ENCODE peak calls at places on chromosomes 13 and 19, in nine cellular contexts. One of them, this sample, is unnamed.
A peak's percentile ranks its signal among the peaks of the same experiment; 100 is the strongest.

GRCh38 chr13:46804391-46804815 is 7.4 kb upstream of the ESD start:
- DNase-seq in neuronal stem cell: no peak
- DNase-seq in mesendoderm: peak; percentile 73
- DNase-seq in PC-3: peak; percentile 91
- DNase-seq in brain microvascular endothelial cell: peak; percentile 95
- DNase-seq in breast epithelium: no peak
- DNase-seq in keratinocyte: peak; percentile 91
- DNase-seq in heart left ventricle: no peak
- DNase-seq in uterus: no peak
- DNase-seq in this sample: peak; percentile 97

GRCh38 chr13:48346583-48346982 is 43.0 kb downstream of the RB1 start:
- DNase-seq in neuronal stem cell: no peak
- DNase-seq in mesendoderm: no peak
- DNase-seq in PC-3: no peak
- DNase-seq in brain microvascular endothelial cell: no peak
- DNase-seq in breast epithelium: no peak
- DNase-seq in keratinocyte: no peak
- DNase-seq in heart left ventricle: no peak
- DNase-seq in uterus: no peak
- DNase-seq in this sample: no peak

GRCh38 chr13:33556828-33557227 is 261.1 kb upstream of the RFC3 start:
- DNase-seq in neuronal stem cell: no peak
- DNase-seq in mesendoderm: no peak
- DNase-seq in PC-3: peak; percentile 25
- DNase-seq in brain microvascular endothelial cell: no peak
- DNase-seq in breast epithelium: no peak
- DNase-seq in keratinocyte: no peak
- DNase-seq in heart left ventricle: no peak
- DNase-seq in uterus: no peak
- DNase-seq in this sample: peak; percentile 33

GRCh38 chr13:40970803-40971202 is 48.3 kb downstream of the ELF1 start:
- DNase-seq in neuronal stem cell: no peak
- DNase-seq in mesendoderm: no peak
- DNase-seq in PC-3: no peak
- DNase-seq in brain microvascular endothelial cell: no peak
- DNase-seq in breast epithelium: no peak
- DNase-seq in keratinocyte: no peak
- DNase-seq in heart left ventricle: no peak
- DNase-seq in uterus: no peak
- DNase-seq in this sample: no peak

GRCh38 chr13:99796175-99796819 is 175.3 kb downstream of the ZIC5 start:
- DNase-seq in neuronal stem cell: peak; percentile 80
- DNase-seq in mesendoderm: peak; percentile 82
- DNase-seq in PC-3: peak; percentile 56
- DNase-seq in brain microvascular endothelial cell: peak; percentile 21
- DNase-seq in breast epithelium: no peak
- DNase-seq in keratinocyte: peak; percentile 2
- DNase-seq in heart left ventricle: no peak
- DNase-seq in uterus: no peak
- DNase-seq in this sample: peak; percentile 32

GRCh38 chr19:14089662-14090508 is 666 bp downstream of the SAMD1 start:
- DNase-seq in neuronal stem cell: peak; percentile 61
- DNase-seq in mesendoderm: peak; percentile 63
- DNase-seq in PC-3: peak; percentile 58
- DNase-seq in brain microvascular endothelial cell: peak; percentile 35
- DNase-seq in breast epithelium: no peak
- DNase-seq in keratinocyte: no peak
- DNase-seq in heart left ventricle: no peak
- DNase-seq in uterus: peak; percentile 53
- DNase-seq in this sample: peak; percentile 68

GRCh38 chr13:48110930-48111721 is 16.2 kb upstream of the MED4 start:
- DNase-seq in neuronal stem cell: no peak
- DNase-seq in mesendoderm: peak; percentile 31
- DNase-seq in PC-3: no peak
- DNase-seq in brain microvascular endothelial cell: no peak
- DNase-seq in breast epithelium: peak; percentile 56
- DNase-seq in keratinocyte: no peak
- DNase-seq in heart left ventricle: peak; percentile 78
- DNase-seq in uterus: no peak
- DNase-seq in this sample: peak; percentile 27

GRCh38 chr19:28023064-28023463 is 1189.9 kb downstream of the UQCRFS1 start:
- DNase-seq in neuronal stem cell: no peak
- DNase-seq in mesendoderm: no peak
- DNase-seq in PC-3: no peak
- DNase-seq in brain microvascular endothelial cell: no peak
- DNase-seq in breast epithelium: no peak
- DNase-seq in keratinocyte: no peak
- DNase-seq in heart left ventricle: no peak
- DNase-seq in uterus: no peak
- DNase-seq in this sample: no peak

GRCh38 chr19:35587326-35587725 is 1.4 kb downstream of the PMIS2 start:
- DNase-seq in neuronal stem cell: no peak
- DNase-seq in mesendoderm: no peak
- DNase-seq in PC-3: no peak
- DNase-seq in brain microvascular endothelial cell: peak; percentile 4
- DNase-seq in breast epithelium: no peak
- DNase-seq in keratinocyte: no peak
- DNase-seq in heart left ventricle: no peak
- DNase-seq in uterus: no peak
- DNase-seq in this sample: no peak

GRCh38 chr13:111541345-111541744 is 220.9 kb downstream of the TEX29 start:
- DNase-seq in neuronal stem cell: no peak
- DNase-seq in mesendoderm: no peak
- DNase-seq in PC-3: no peak
- DNase-seq in brain microvascular endothelial cell: no peak
- DNase-seq in breast epithelium: no peak
- DNase-seq in keratinocyte: no peak
- DNase-seq in heart left ventricle: no peak
- DNase-seq in uterus: no peak
- DNase-seq in this sample: no peak

GRCh38 chr13:24612726-24613125 is 67.5 kb upstream of the ATP12A start:
- DNase-seq in neuronal stem cell: no peak
- DNase-seq in mesendoderm: no peak
- DNase-seq in PC-3: no peak
- DNase-seq in brain microvascular endothelial cell: no peak
- DNase-seq in breast epithelium: no peak
- DNase-seq in keratinocyte: no peak
- DNase-seq in heart left ventricle: no peak
- DNase-seq in uterus: no peak
- DNase-seq in this sample: no peak

GRCh38 chr13:42022796-42023493 is 25.5 kb upstream of the DGKH start:
- DNase-seq in neuronal stem cell: no peak
- DNase-seq in mesendoderm: no peak
- DNase-seq in PC-3: no peak
- DNase-seq in brain microvascular endothelial cell: no peak
- DNase-seq in breast epithelium: no peak
- DNase-seq in keratinocyte: no peak
- DNase-seq in heart left ventricle: no peak
- DNase-seq in uterus: no peak
- DNase-seq in this sample: no peak

GRCh38 chr13:110000534-110001345 is 214.4 kb upstream of the IRS2 start:
- DNase-seq in neuronal stem cell: no peak
- DNase-seq in mesendoderm: no peak
- DNase-seq in PC-3: peak; percentile 29
- DNase-seq in brain microvascular endothelial cell: no peak
- DNase-seq in breast epithelium: no peak
- DNase-seq in keratinocyte: no peak
- DNase-seq in heart left ventricle: no peak
- DNase-seq in uterus: no peak
- DNase-seq in this sample: no peak

GRCh38 chr13:112554214-112554850 is 33.6 kb downstream of the TUBGCP3 start:
- DNase-seq in neuronal stem cell: no peak
- DNase-seq in mesendoderm: no peak
- DNase-seq in PC-3: no peak
- DNase-seq in brain microvascular endothelial cell: no peak
- DNase-seq in breast epithelium: no peak
- DNase-seq in keratinocyte: no peak
- DNase-seq in heart left ventricle: no peak
- DNase-seq in uterus: no peak
- DNase-seq in this sample: no peak
- H3K27ac ChIP-seq in neuronal stem cell: no peak overlapping the region
- H3K27ac ChIP-seq in mesendoderm: no peak overlapping the region
- H3K27ac ChIP-seq in PC-3: no peak overlapping the region
- H3K27ac ChIP-seq in brain microvascular endothelial cell: no peak overlapping the region
- H3K27ac ChIP-seq in breast epithelium: no peak overlapping the region
- H3K27ac ChIP-seq in keratinocyte: no peak overlapping the region
- H3K27ac ChIP-seq in heart left ventricle: no peak overlapping the region
- H3K27ac ChIP-seq in uterus: no peak overlapping the region
- H3K27ac ChIP-seq in this sample: no peak overlapping the region

GRCh38 chr19:49524812-49525455 is 2.9 kb upstream of the RCN3 start:
- DNase-seq in neuronal stem cell: no peak
- DNase-seq in mesendoderm: no peak
- DNase-seq in PC-3: no peak
- DNase-seq in brain microvascular endothelial cell: no peak
- DNase-seq in breast epithelium: no peak
- DNase-seq in keratinocyte: no peak
- DNase-seq in heart left ventricle: no peak
- DNase-seq in uterus: no peak
- DNase-seq in this sample: no peak
- H3K27ac ChIP-seq in neuronal stem cell: no peak overlapping the region
- H3K27ac ChIP-seq in mesendoderm: no peak overlapping the region
- H3K27ac ChIP-seq in PC-3: no peak overlapping the region
- H3K27ac ChIP-seq in brain microvascular endothelial cell: no peak overlapping the region
- H3K27ac ChIP-seq in breast epithelium: no peak overlapping the region
- H3K27ac ChIP-seq in keratinocyte: no peak overlapping the region
- H3K27ac ChIP-seq in heart left ventricle: no peak overlapping the region
- H3K27ac ChIP-seq in uterus: no peak overlapping the region
- H3K27ac ChIP-seq in this sample: no peak overlapping the region

GRCh38 chr19:47726467-47726866 is 13.2 kb downstream of the EHD2 start:
- DNase-seq in neuronal stem cell: no peak
- DNase-seq in mesendoderm: no peak
- DNase-seq in PC-3: no peak
- DNase-seq in brain microvascular endothelial cell: no peak
- DNase-seq in breast epithelium: no peak
- DNase-seq in keratinocyte: no peak
- DNase-seq in heart left ventricle: no peak
- DNase-seq in uterus: no peak
- DNase-seq in this sample: no peak
- H3K27ac ChIP-seq in neuronal stem cell: no peak overlapping the region
- H3K27ac ChIP-seq in mesendoderm: no peak overlapping the region
- H3K27ac ChIP-seq in PC-3: no peak overlapping the region
- H3K27ac ChIP-seq in brain microvascular endothelial cell: peak overlapping the region; percentile 25
- H3K27ac ChIP-seq in breast epithelium: peak overlapping the region; percentile 95
- H3K27ac ChIP-seq in keratinocyte: peak overlapping the region; percentile 78
- H3K27ac ChIP-seq in heart left ventricle: peak overlapping the region; percentile 15
- H3K27ac ChIP-seq in uterus: peak overlapping the region; percentile 46
- H3K27ac ChIP-seq in this sample: peak overlapping the region; percentile 50

GRCh38 chr19:17751103-17751911 is at the start of gene FCHO1:
- DNase-seq in neuronal stem cell: no peak
- DNase-seq in mesendoderm: no peak
- DNase-seq in PC-3: no peak
- DNase-seq in brain microvascular endothelial cell: no peak
- DNase-seq in breast epithelium: no peak
- DNase-seq in keratinocyte: no peak
- DNase-seq in heart left ventricle: peak; percentile 36
- DNase-seq in uterus: no peak
- DNase-seq in this sample: no peak
- H3K27ac ChIP-seq in neuronal stem cell: no peak within 1 kb of the TSS
- H3K27ac ChIP-seq in mesendoderm: no peak within 1 kb of the TSS
- H3K27ac ChIP-seq in PC-3: no peak within 1 kb of the TSS
- H3K27ac ChIP-seq in brain microvascular endothelial cell: no peak within 1 kb of the TSS
- H3K27ac ChIP-seq in breast epithelium: no peak within 1 kb of the TSS
- H3K27ac ChIP-seq in keratinocyte: no peak within 1 kb of the TSS
- H3K27ac ChIP-seq in heart left ventricle: no peak within 1 kb of the TSS
- H3K27ac ChIP-seq in uterus: no peak within 1 kb of the TSS
- H3K27ac ChIP-seq in this sample: no peak within 1 kb of the TSS

GRCh38 chr19:3370728-3371591 is 4.6 kb downstream of the NFIC start:
- DNase-seq in neuronal stem cell: no peak
- DNase-seq in mesendoderm: no peak
- DNase-seq in PC-3: no peak
- DNase-seq in brain microvascular endothelial cell: no peak
- DNase-seq in breast epithelium: no peak
- DNase-seq in keratinocyte: no peak
- DNase-seq in heart left ventricle: no peak
- DNase-seq in uterus: no peak
- DNase-seq in this sample: no peak
- H3K27ac ChIP-seq in neuronal stem cell: no peak overlapping the region
- H3K27ac ChIP-seq in mesendoderm: no peak overlapping the region
- H3K27ac ChIP-seq in PC-3: no peak overlapping the region
- H3K27ac ChIP-seq in brain microvascular endothelial cell: no peak overlapping the region
- H3K27ac ChIP-seq in breast epithelium: peak overlapping the region; percentile 99
- H3K27ac ChIP-seq in keratinocyte: no peak overlapping the region
- H3K27ac ChIP-seq in heart left ventricle: peak overlapping the region; percentile 99
- H3K27ac ChIP-seq in uterus: peak overlapping the region; percentile 97
- H3K27ac ChIP-seq in this sample: no peak overlapping the region

GRCh38 chr13:75416327-75417005 is 65.5 kb downstream of the TBC1D4 start:
- DNase-seq in neuronal stem cell: no peak
- DNase-seq in mesendoderm: peak; percentile 42
- DNase-seq in PC-3: no peak
- DNase-seq in brain microvascular endothelial cell: no peak
- DNase-seq in breast epithelium: no peak
- DNase-seq in keratinocyte: no peak
- DNase-seq in heart left ventricle: no peak
- DNase-seq in uterus: no peak
- DNase-seq in this sample: no peak

GRCh38 chr13:75417647-75418046 is 64.3 kb downstream of the TBC1D4 start:
- DNase-seq in neuronal stem cell: no peak
- DNase-seq in mesendoderm: no peak
- DNase-seq in PC-3: peak; percentile 83
- DNase-seq in brain microvascular endothelial cell: no peak
- DNase-seq in breast epithelium: no peak
- DNase-seq in keratinocyte: no peak
- DNase-seq in heart left ventricle: no peak
- DNase-seq in uterus: no peak
- DNase-seq in this sample: peak; percentile 84

GRCh38 chr13:75418186-75418843 is 63.7 kb downstream of the TBC1D4 start:
- DNase-seq in neuronal stem cell: no peak
- DNase-seq in mesendoderm: no peak
- DNase-seq in PC-3: no peak
- DNase-seq in brain microvascular endothelial cell: no peak
- DNase-seq in breast epithelium: no peak
- DNase-seq in keratinocyte: no peak
- DNase-seq in heart left ventricle: no peak
- DNase-seq in uterus: no peak
- DNase-seq in this sample: no peak

GRCh38 chr13:75415720-75416119 is 66.2 kb downstream of the TBC1D4 start:
- DNase-seq in neuronal stem cell: no peak
- DNase-seq in mesendoderm: no peak
- DNase-seq in PC-3: peak; percentile 73
- DNase-seq in brain microvascular endothelial cell: peak; percentile 17
- DNase-seq in breast epithelium: no peak
- DNase-seq in keratinocyte: no peak
- DNase-seq in heart left ventricle: no peak
- DNase-seq in uterus: no peak
- DNase-seq in this sample: peak; percentile 42

DNA sequence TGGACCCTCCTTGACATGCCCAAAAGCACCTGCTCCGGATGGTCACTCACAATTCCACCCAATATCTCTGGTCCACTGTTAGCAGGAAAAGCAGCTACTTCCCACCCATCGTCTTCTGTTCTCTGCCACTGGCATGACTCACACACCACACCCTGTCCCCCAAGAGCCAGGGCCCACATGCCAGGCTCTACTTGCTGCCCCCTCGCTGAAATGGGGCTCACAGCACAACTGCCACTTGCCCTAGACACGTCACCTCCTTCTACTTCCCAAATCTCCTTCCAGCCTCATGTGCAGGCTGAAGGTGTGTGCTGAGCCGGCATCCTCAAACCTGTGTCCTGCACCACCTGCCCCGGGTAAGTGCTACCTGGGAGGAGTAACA is 65.0 kb downstream of the TBC1D4 start:
- DNase-seq in neuronal stem cell: no peak
- DNase-seq in mesendoderm: no peak
- DNase-seq in PC-3: peak; percentile 23
- DNase-seq in brain microvascular endothelial cell: no peak
- DNase-seq in breast epithelium: no peak
- DNase-seq in keratinocyte: no peak
- DNase-seq in heart left ventricle: no peak
- DNase-seq in uterus: no peak
- DNase-seq in this sample: no peak
- H3K27ac ChIP-seq in neuronal stem cell: no peak overlapping the region
- H3K27ac ChIP-seq in mesendoderm: no peak overlapping the region
- H3K27ac ChIP-seq in PC-3: peak overlapping the region; percentile 74
- H3K27ac ChIP-seq in brain microvascular endothelial cell: no peak overlapping the region
- H3K27ac ChIP-seq in breast epithelium: peak overlapping the region; percentile 37
- H3K27ac ChIP-seq in keratinocyte: peak overlapping the region; percentile 13
- H3K27ac ChIP-seq in heart left ventricle: peak overlapping the region; percentile 42
- H3K27ac ChIP-seq in uterus: peak overlapping the region; percentile 65
- H3K27ac ChIP-seq in this sample: peak overlapping the region; percentile 25

This sample was measured in mammary epithelial cell.